ENCODE peak calls at places on chromosomes 1 and 21, in seven cellular contexts. U, I, Q, A, T, R and N are unnamed samples. For H3K4me1, the result is how much of the 10 kb centered on the place peaks cover.

GRCh38 chr1:238223067-238223640 is 332.4 kb upstream of the ZP4 start:
- DNase-seq in U (no peak), I (no peak), Q (no peak), A (no peak), T (peak), R (no peak), N (no peak)

GRCh38 chr1:243595527-243596206 is 254.4 kb downstream of the AKT3 start:
- DNase-seq in U (no peak), I (no peak), Q (no peak), A (no peak), T (peak), R (no peak), N (no peak)

GRCh38 chr1:38872401-38873026 is 634 bp downstream of the MYCBP start:
- DNase-seq in U (no peak), I (no peak), Q (peak), A (no peak), T (peak), R (peak), N (no peak)

GRCh38 chr1:201009967-201010645 is 13.4 kb downstream of the KIF21B start:
- DNase-seq in U (no peak), I (no peak), Q (no peak), A (no peak), T (no peak), R (no peak), N (no peak)

GRCh38 chr1:32695098-32695904 is 7.3 kb downstream of the SYNC start:
- DNase-seq in U (no peak), I (peak), Q (peak), A (no peak), T (peak), R (no peak), N (peak)

GRCh38 chr21:45488839-45489479 is 53.3 kb downstream of the SLC19A1 start:
- DNase-seq in U (no peak), I (no peak), Q (no peak), A (peak), T (no peak), R (no peak), N (no peak)

GRCh38 chr21:43317254-43317748 is 109.6 kb downstream of the SIK1 start:
- DNase-seq in U (no peak), I (no peak), Q (no peak), A (no peak), T (no peak), R (no peak), N (no peak)

GRCh38 chr1:116449578-116449977 is 76.5 kb downstream of the ATP1A1 start:
- DNase-seq in U (no peak), I (no peak), Q (no peak), A (no peak), T (no peak), R (no peak), N (no peak)

GRCh38 chr1:47871799-47872353 is 125.3 kb downstream of the TRABD2B start:
- DNase-seq in U (peak), I (no peak), Q (no peak), A (no peak), T (peak), R (no peak), N (no peak)

GRCh38 chr1:60510162-60510561 is 436.6 kb upstream of the C1orf87 start:
- DNase-seq in U (no peak), I (no peak), Q (no peak), A (no peak), T (no peak), R (no peak), N (no peak)

GRCh38 chr1:192691041-192691440 is 55.1 kb downstream of the RGS13 start:
- DNase-seq in U (no peak), I (no peak), Q (no peak), A (no peak), T (no peak), R (no peak), N (no peak)

GRCh38 chr1:159591981-159592380 is 4.4 kb downstream of the APCS start:
- DNase-seq in U (no peak), I (no peak), Q (no peak), A (no peak), T (no peak), R (no peak), N (no peak)

GRCh38 chr1:93751391-93752250 is 70.0 kb upstream of the BCAR3 start:
- DNase-seq in U (no peak), I (no peak), Q (peak), A (peak), T (no peak), R (peak), N (no peak)

GRCh38 chr1:15678578-15678977 is 5.5 kb upstream of the PLEKHM2 start:
- DNase-seq in U (peak), I (no peak), Q (no peak), A (no peak), T (peak), R (no peak), N (no peak)

GRCh38 chr21:39660191-39660590 is 47.5 kb downstream of the B3GALT5 start:
- DNase-seq in U (no peak), I (no peak), Q (peak), A (no peak), T (no peak), R (no peak), N (peak)

GRCh38 chr1:22662318-22662717 is 9.3 kb downstream of the C1QB start:
- DNase-seq in U (peak), I (no peak), Q (no peak), A (no peak), T (peak), R (no peak), N (no peak)

GRCh38 chr1:175124842-175125241 is 57.2 kb downstream of the TNN start:
- DNase-seq in U (no peak), I (no peak), Q (no peak), A (no peak), T (no peak), R (no peak), N (no peak)

GRCh38 chr1:119001181-119002018 is 13.3 kb upstream of the TBX15 start:
- DNase-seq in U (no peak), I (no peak), Q (no peak), A (peak), T (no peak), R (no peak), N (no peak)

GRCh38 chr1:162088281-162088969 is 18.9 kb downstream of the NOS1AP start:
- DNase-seq in U (no peak), I (no peak), Q (no peak), A (no peak), T (no peak), R (no peak), N (no peak)
- H3K4me3 ChIP-seq in U (no peak), I (no peak), Q (no peak), A (no peak), T (no peak), R (no peak), N (no peak)

DNA sequence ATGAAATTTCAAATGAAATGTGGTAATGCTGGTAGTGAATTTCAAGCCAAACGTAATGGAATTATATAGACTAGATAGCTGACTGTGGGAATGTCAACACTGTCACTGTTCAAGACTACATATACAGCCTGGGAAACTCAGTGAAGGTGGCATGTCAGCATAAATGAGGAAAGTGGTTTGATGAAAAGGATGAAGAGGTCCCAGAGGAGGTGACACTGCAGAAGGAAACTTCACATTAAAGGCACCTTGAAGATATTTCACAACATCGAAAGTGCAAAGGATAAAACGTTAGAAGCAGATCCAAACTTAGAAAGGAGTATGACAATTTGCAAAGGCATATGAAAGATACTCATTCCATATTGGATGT is 25.7 kb downstream of the MAPKAPK2 start:
- DNase-seq in U (no peak), I (no peak), Q (no peak), A (no peak), T (no peak), R (no peak), N (no peak)
- H3K4me1 ChIP-seq in U (half or more), I (under half), Q (under half), A (half or more), T (under half), R (half or more), N (under half)

GRCh38 chr1:33696311-33696710 is 167.6 kb upstream of the HMGB4 start:
- DNase-seq in U (no peak), I (no peak), Q (no peak), A (no peak), T (no peak), R (no peak), N (no peak)
- H3K4me3 ChIP-seq in U (no peak), I (no peak), Q (no peak), A (no peak), T (no peak), R (no peak), N (no peak)

GRCh38 chr1:246320286-246320685 is 186.8 kb downstream of the SMYD3 start:
- DNase-seq in U (no peak), I (no peak), Q (no peak), A (no peak), T (no peak), R (no peak), N (no peak)
- H3K4me1 ChIP-seq in U (under half), I (under half), Q (under half), A (under half), T (under half), R (under half), N (under half)

GRCh38 chr1:153623091-153623490 is 4.2 kb downstream of the S100A13 start:
- DNase-seq in U (no peak), I (no peak), Q (no peak), A (no peak), T (no peak), R (no peak), N (no peak)

GRCh38 chr1:153627797-153628626 is at the start of gene S100A1:
- DNase-seq in U (peak), I (peak), Q (no peak), A (no peak), T (no peak), R (no peak), N (no peak)

GRCh38 chr1:153626477-153626928 is 802 bp downstream of the S100A13 start:
- DNase-seq in U (no peak), I (peak), Q (no peak), A (no peak), T (no peak), R (no peak), N (no peak)

GRCh38 chr1:153626929-153627796 is at the start of gene S100A13:
- DNase-seq in U (peak), I (peak), Q (peak), A (peak), T (peak), R (no peak), N (peak)

GRCh38 chr1:153624965-153625611 is 2.2 kb downstream of the S100A13 start:
- DNase-seq in U (no peak), I (peak), Q (no peak), A (no peak), T (no peak), R (no peak), N (no peak)
- H3K4me3 ChIP-seq in U (no peak), I (no peak), Q (no peak), A (no peak), T (no peak), R (no peak), N (no peak)

GRCh38 chr1:212669600-212669999 is 30.0 kb downstream of the BATF3 start:
- DNase-seq in U (peak), I (no peak), Q (no peak), A (peak), T (no peak), R (no peak), N (no peak)
- H3K4me1 ChIP-seq in U (half or more), I (under half), Q (under half), A (under half), T (under half), R (under half), N (under half)

DNA sequence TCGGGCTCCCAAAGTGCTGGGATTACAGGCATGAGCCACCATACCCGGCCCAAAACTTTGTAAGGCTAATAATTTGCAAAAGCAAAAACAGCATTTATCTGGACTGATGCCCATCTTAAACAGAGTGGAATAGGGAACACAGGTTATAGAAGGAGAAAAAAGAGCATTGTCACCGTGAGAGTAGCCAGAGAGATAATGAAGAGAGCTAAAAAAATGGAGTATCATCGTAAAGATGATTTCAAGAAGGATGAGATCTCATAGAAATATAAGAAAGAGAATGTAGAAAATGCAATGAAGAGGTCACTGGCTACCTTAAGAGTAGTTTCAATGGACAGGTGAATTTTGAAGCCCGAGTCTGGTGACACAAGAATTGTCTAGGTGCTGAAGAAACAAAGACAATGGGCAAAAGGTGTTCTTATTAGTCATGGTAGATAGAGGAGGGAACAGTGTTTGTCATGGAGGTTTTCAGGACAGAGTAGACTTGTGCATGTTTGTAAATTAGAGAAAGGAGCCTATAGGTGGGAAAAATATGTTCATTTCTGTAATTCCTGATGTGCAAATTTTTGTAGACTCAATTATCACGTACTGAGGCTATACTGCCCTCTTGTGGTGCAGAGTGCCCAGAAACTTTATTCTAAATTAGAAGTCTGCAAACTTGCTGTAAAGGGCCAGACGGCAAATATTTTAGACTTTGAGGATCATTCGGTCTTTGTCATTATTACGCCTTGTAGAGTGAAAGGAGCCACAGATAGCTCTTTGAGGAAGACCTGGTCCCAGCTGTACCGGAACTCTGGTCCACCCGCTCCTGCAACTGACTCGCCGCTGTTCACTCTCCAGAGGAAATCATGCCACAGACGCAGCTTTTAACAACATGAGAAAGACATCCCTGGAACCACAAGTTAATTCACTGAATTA is 8.1 kb upstream of the TMEM183A start:
- DNase-seq in U (peak), I (no peak), Q (peak), A (no peak), T (peak), R (peak), N (peak)
- H3K4me3 ChIP-seq in U (no peak), I (no peak), Q (no peak), A (no peak), T (no peak), R (no peak), N (no peak)

GRCh38 chr1:8015036-8015808 is 10.9 kb downstream of the ERRFI1 start:
- DNase-seq in U (peak), I (no peak), Q (peak), A (no peak), T (peak), R (peak), N (peak)
- H3K4me1 ChIP-seq in U (half or more), I (under half), Q (under half), A (half or more), T (half or more), R (under half), N (under half)

GRCh38 chr1:40794048-40794447 is 10.5 kb downstream of the KCNQ4 start:
- DNase-seq in U (no peak), I (no peak), Q (no peak), A (no peak), T (no peak), R (no peak), N (no peak)

GRCh38 chr1:40796939-40797667 is 13.5 kb downstream of the KCNQ4 start:
- DNase-seq in U (no peak), I (peak), Q (peak), A (no peak), T (no peak), R (no peak), N (peak)

GRCh38 chr1:40797668-40798010 is 14.1 kb downstream of the KCNQ4 start:
- DNase-seq in U (no peak), I (no peak), Q (no peak), A (no peak), T (no peak), R (no peak), N (no peak)

GRCh38 chr1:40794915-40795715 is 11.5 kb downstream of the KCNQ4 start:
- DNase-seq in U (no peak), I (no peak), Q (no peak), A (no peak), T (no peak), R (no peak), N (no peak)

DNA sequence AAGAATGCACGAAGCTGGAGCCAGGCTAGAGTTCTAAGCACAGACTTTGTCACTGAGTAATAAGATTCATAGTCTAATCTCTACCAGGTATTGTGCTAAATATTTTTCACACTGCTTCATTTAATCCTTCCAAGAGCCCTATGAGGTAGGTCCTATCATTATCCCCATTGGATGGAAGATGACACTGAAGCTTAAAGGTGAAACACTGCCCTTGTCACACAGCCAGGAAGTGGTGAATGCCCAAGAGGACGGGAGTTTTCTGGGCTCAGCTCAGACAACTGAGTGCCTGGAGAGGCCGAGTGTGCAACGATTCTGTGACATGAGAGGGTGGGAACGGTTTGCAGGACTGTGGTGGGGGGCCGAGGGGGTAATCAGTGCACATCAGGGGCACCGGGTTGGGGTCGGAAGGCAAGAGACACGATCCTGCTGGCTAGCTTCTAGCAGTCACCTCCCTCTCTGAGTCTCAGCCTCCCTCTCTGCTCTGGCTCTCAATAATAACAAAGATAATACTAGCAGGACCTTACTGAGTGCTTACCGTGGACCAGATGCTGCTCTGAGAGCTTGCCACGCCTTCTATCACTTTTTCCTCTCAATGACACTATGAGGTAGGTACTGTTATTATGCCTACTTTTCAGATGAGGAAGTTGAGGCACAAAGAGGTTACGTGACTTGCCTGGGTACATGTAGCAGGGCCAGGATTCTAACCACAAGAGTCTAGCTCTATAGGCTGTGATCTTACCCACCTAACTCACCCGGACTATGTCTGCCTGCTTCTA is 12.4 kb downstream of the KCNQ4 start:
- DNase-seq in U (no peak), I (no peak), Q (no peak), A (no peak), T (no peak), R (no peak), N (no peak)
- H3K4me3 ChIP-seq in U (no peak), I (no peak), Q (no peak), A (no peak), T (no peak), R (peak), N (no peak)